ENCODE peak calls at places on chromosomes 5 and 9, in seven cellular contexts. T is heart right ventricle, S is AG09309, H is glutamatergic neuron, U is progenitor cell of endocrine pancreas, X is cardiac fibroblast, R is ovary. E is an unnamed sample.

GRCh38 chr9:98854206-98854756 is 46.8 kb downstream of the GALNT12 start:
- DNase-seq in X (no peak), R (no peak), U (no peak), S (peak), H (no peak), T (no peak), E (no peak)

GRCh38 chr9:72443855-72444254 is 77.6 kb upstream of the TMC1 start:
- DNase-seq in H (no peak), S (no peak), U (no peak), R (no peak), X (peak), T (no peak), E (no peak)

GRCh38 chr9:15416880-15417279 is 5.8 kb upstream of the SNAPC3 start:
- DNase-seq in X (peak), H (no peak), R (no peak), T (no peak), S (no peak), U (no peak), E (peak)

GRCh38 chr9:133700861-133701320 is 37.3 kb downstream of the SARDH start:
- DNase-seq in H (no peak), R (peak), U (no peak), T (no peak), X (no peak), S (no peak), E (no peak)

GRCh38 chr9:112247090-112247489 is 72.0 kb upstream of the SUSD1 start:
- DNase-seq in U (no peak), R (no peak), H (no peak), S (no peak), X (no peak), T (no peak), E (no peak)

GRCh38 chr9:34522971-34523797 is at the start of gene ENHO:
- DNase-seq in R (peak), T (peak), S (peak), X (peak), H (peak), U (peak), E (peak)

GRCh38 chr9:113343732-113344231 is 3.7 kb upstream of the WDR31 start:
- DNase-seq in X (peak), H (no peak), T (peak), S (peak), R (no peak), U (no peak), E (no peak)

GRCh38 chr5:169354263-169354662 is 53.3 kb upstream of the SLIT3 start:
- DNase-seq in S (no peak), T (no peak), H (no peak), U (no peak), R (no peak), X (peak), E (peak)

GRCh38 chr5:155616779-155617392 is 603.3 kb downstream of the KIF4B start:
- DNase-seq in R (peak), X (peak), T (peak), U (peak), S (no peak), H (peak), E (peak)

GRCh38 chr9:82271099-82271498 is 282.5 kb downstream of the SPATA31D1 start:
- DNase-seq in S (peak), U (no peak), T (no peak), R (no peak), X (peak), H (no peak), E (no peak)

GRCh38 chr9:69019808-69020207 is 5.9 kb upstream of the PRKACG start:
- DNase-seq in T (no peak), H (no peak), R (no peak), U (no peak), X (no peak), S (no peak), E (no peak)

GRCh38 chr9:38357350-38358114 is 35.0 kb upstream of the ALDH1B1 start:
- DNase-seq in X (no peak), H (no peak), T (no peak), U (no peak), R (no peak), S (no peak), E (no peak)

GRCh38 chr5:38465045-38465444 is 91.4 kb downstream of the LIFR start:
- DNase-seq in X (peak), H (no peak), U (no peak), T (no peak), S (no peak), R (no peak), E (peak)

GRCh38 chr9:126376311-126376902 is 49.8 kb downstream of the MVB12B start:
- DNase-seq in U (peak), X (no peak), T (no peak), R (no peak), S (no peak), H (no peak), E (no peak)

GRCh38 chr5:150236981-150237754 is 47.3 kb downstream of the SLC6A7 start:
- DNase-seq in R (no peak), T (no peak), S (no peak), U (no peak), X (no peak), H (no peak), E (no peak)

GRCh38 chr9:106277931-106278330 is 583.6 kb downstream of the TMEM38B start:
- DNase-seq in X (no peak), U (no peak), H (no peak), T (no peak), S (no peak), R (no peak), E (no peak)

GRCh38 chr9:88220652-88221051 is 82.4 kb upstream of the SPATA31C2 start:
- DNase-seq in H (no peak), T (no peak), R (no peak), U (no peak), S (no peak), X (no peak), E (no peak)

GRCh38 chr9:125748511-125749099 is 1.4 kb downstream of the PBX3 start:
- DNase-seq in S (no peak), H (peak), R (peak), T (peak), U (no peak), X (peak), E (peak)

GRCh38 chr9:72305102-72305546 is 59.9 kb downstream of the ZFAND5 start:
- DNase-seq in X (peak), T (peak), H (no peak), R (no peak), U (no peak), S (no peak), E (no peak)

GRCh38 chr5:172994405-172994804 is 10.8 kb downstream of the ATP6V0E1 start:
- DNase-seq in T (no peak), X (no peak), R (no peak), S (no peak), U (no peak), H (no peak), E (no peak)

GRCh38 chr9:35629597-35629996 is 11.4 kb upstream of the CD72 start:
- DNase-seq in S (no peak), T (no peak), X (no peak), R (no peak), H (no peak), U (no peak), E (no peak)

GRCh38 chr5:139413153-139413552 is 9.3 kb upstream of the SPATA24 start:
- DNase-seq in R (no peak), S (no peak), U (no peak), H (no peak), X (no peak), T (no peak), E (no peak)

GRCh38 chr5:90783460-90784333 is 225.1 kb downstream of the ADGRV1 start:
- DNase-seq in H (peak), U (peak), X (peak), R (peak), T (peak), S (peak), E (peak)

DNA sequence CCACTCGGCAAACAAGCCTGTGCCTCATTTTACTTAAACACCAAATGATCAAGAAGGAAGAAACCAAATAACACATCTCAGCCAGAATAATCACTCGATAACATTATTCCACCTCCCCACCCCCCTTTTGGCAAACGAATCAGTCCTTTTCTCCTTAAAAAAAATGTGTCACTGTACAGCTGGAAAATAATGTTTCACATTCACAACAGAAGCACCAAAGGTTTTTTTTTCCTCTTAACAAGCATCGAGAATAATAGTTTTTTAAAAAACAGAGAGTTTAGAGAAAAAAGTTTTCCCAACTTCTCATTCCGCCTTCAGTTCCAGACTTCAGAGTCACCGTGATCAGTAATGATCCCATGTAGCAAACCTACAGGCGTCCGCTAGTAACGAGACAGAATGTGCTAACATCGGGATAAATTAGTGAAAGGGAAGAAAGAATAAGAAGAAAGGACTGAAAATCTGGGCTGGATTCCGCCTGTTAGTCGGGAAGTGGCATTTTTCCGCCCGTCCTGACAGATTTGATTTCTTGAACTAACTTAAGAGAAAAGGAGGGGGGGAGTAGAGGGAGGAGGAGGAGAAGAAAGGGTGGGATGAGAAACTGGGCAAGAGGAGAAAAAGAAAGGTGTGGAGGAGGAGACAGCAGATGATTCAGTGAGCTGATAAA is at the start of gene ZNF608:
- DNase-seq in H (no peak), U (no peak), S (no peak), T (no peak), R (peak), X (peak), E (peak)
- TF ChIP-seq CTCF in H (no peak), U (peak), S (no peak), T (no peak), R (no peak), X (no peak), E (no peak)

GRCh38 chr9:97632992-97633858 is at the start of the genes NCBP1 and TSTD2:
- DNase-seq in S (peak), H (peak), U (peak), T (peak), R (peak), X (peak), E (peak)
- TF ChIP-seq CTCF in S (peak), H (no peak), U (no peak), T (no peak), R (no peak), X (no peak), E (no peak)

GRCh38 chr5:11110128-11110527 is 349.1 kb upstream of the DAP start:
- DNase-seq in U (no peak), H (no peak), S (no peak), X (no peak), R (no peak), T (no peak), E (no peak)

GRCh38 chr5:11105706-11106105 is 344.7 kb upstream of the DAP start:
- DNase-seq in S (no peak), R (no peak), X (no peak), U (no peak), T (no peak), H (no peak), E (no peak)

DNA sequence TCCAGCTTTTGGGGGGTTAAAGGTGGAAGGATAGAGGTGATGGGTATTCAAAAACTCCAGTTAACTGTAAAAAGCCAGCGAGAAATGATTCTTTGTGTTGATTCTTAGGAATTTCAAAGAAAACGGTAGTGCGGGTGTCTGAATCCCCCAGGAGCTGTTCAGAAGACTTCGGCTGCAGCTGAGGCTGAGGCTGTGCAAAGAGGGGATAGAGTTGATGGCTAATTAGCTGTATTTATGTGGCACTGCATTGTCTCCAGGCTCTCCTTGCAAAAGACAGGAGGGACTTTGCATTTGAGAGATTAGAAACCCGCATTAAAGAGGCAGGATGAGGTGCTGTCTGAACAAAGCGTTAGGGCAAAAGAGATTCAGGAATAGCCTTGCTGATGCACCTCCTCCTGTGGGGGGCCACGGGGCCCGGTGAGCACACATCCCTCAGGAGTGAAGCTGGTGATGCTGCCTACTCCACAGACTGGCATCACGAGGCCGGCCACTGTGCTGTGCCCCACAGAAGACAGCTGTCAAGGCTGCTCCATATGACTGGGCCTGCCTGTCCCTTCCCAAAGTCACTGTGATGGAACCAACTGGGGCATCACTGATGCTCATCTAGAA is 343.6 kb upstream of the DAP start:
- DNase-seq in T (no peak), S (no peak), H (no peak), X (no peak), U (no peak), R (no peak), E (no peak)
- TF ChIP-seq CTCF in T (no peak), S (no peak), H (no peak), X (no peak), U (no peak), R (no peak), E (no peak)

DNA sequence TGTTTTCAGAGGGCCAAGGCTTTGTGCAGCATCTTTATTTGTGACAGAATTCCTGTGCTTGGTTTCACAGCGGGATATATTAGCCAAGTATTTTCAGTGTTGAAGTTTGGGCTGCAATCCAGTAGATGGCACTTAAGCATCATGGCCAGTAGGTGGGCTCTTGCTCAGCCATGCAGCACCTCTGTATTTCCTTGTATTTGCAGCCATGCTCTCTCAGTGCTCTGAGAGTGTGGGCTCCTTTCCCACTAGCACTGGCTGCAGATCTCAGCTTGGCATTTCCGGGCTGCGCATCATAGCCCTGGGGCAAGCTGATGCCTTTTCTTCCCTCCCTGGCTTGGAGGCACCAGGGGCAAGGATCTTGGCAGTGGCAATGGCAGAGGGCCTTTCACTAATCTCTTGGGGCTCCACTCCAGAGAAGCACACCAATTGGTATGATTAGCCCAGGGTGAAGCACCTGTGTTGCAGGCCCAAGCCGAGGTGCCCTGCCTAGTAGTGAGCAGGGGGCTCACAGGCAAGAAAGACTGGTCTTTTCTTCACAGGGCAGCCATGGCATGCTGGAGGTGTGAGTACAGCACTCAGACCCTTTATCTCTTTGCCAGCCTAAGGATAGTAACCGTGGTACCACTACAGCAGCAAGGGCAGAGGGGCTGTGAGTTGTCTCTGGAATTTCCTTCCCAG is 48.3 kb downstream of the SLCO6A1 start:
- DNase-seq in R (peak), T (no peak), X (peak), U (no peak), H (no peak), S (no peak), E (peak)
- TF ChIP-seq CTCF in R (no peak), T (no peak), X (peak), U (peak), H (peak), S (no peak), E (peak)

E was measured in MCF 10A.